ENCODE peak calls at places on chromosomes 16 and 17, in seven cellular contexts. B is HCEC 1CT; I is stimulated activated CD4-positive, alpha-beta T cell treated with anti-CD3 and anti-CD28 coated beads, Interleukin-15, amount 100 ng/mL, for 24 hours; P is HTR-8/SVneo; Z is epithelial cell of proximal tubule; K is activated effector memory CD4-positive, alpha-beta T cell treated with anti-CD3 and anti-CD28 coated beads, Interleukin-2, amount 50 U/mL, for 16 hours; T is AG09319. X is an unnamed sample.

GRCh38 chr17:81480140-81480917 is 32.3 kb downstream of the ACTG1 start:
- DNase-seq in B (peak; percentile 39), I (no peak), P (peak; percentile 72), Z (no peak), K (no peak), T (no peak), X (peak; percentile 85)

GRCh38 chr16:51310159-51310558 is 159.1 kb upstream of the SALL1 start:
- DNase-seq in B (no peak), I (no peak), P (no peak), Z (no peak), K (no peak), T (no peak), X (no peak)

GRCh38 chr17:35254107-35254802 is 11.4 kb downstream of the SLFN5 start:
- DNase-seq in B (peak; percentile 95), I (no peak), P (peak; percentile 58), Z (peak; percentile 93), K (no peak), T (peak; percentile 92), X (peak; percentile 96)

GRCh38 chr17:74441537-74441936 is 9.6 kb downstream of the GPRC5C start:
- DNase-seq in B (no peak), I (no peak), P (no peak), Z (no peak), K (no peak), T (no peak), X (no peak)

GRCh38 chr17:10226930-10227695 is 28.7 kb upstream of the GAS7 start:
- DNase-seq in B (no peak), I (peak; percentile 61), P (peak; percentile 62), Z (no peak), K (peak; percentile 75), T (no peak), X (no peak)

GRCh38 chr17:81877569-81877968 is 6.4 kb upstream of the ARHGDIA start:
- DNase-seq in B (no peak), I (no peak), P (no peak), Z (no peak), K (no peak), T (no peak), X (no peak)

GRCh38 chr16:88197481-88198456 is 185.0 kb upstream of the ZNF469 start:
- DNase-seq in B (no peak), I (no peak), P (no peak), Z (no peak), K (no peak), T (no peak), X (no peak)

GRCh38 chr17:62566996-62567578 is 60.4 kb upstream of the MRC2 start:
- DNase-seq in B (no peak), I (peak; percentile 8), P (no peak), Z (no peak), K (no peak), T (no peak), X (peak; percentile 15)

GRCh38 chr17:41773190-41773588 is 13.3 kb downstream of the JUP start:
- DNase-seq in B (peak; percentile 91), I (no peak), P (peak; percentile 60), Z (peak; percentile 45), K (no peak), T (no peak), X (peak; percentile 90)

GRCh38 chr17:20266806-20267458 is 200.4 kb downstream of the LGALS9B start:
- DNase-seq in B (no peak), I (no peak), P (peak; percentile 44), Z (no peak), K (no peak), T (peak; percentile 48), X (peak; percentile 87)

GRCh38 chr17:78137392-78138203 is 7.0 kb downstream of the TMC8 start:
- DNase-seq in B (no peak), I (peak; percentile 71), P (no peak), Z (no peak), K (peak; percentile 79), T (no peak), X (no peak)

GRCh38 chr16:78566397-78567073 is 467.1 kb downstream of the WWOX start:
- DNase-seq in B (no peak), I (peak; percentile 5), P (no peak), Z (no peak), K (no peak), T (no peak), X (no peak)

GRCh38 chr16:31458073-31458834 is 1.0 kb upstream of the ARMC5 start:
- DNase-seq in B (peak; percentile 30), I (peak; percentile 57), P (no peak), Z (no peak), K (peak; percentile 84), T (no peak), X (peak; percentile 69)

GRCh38 chr17:33381201-33381600 is 88.1 kb upstream of the ASIC2 start:
- DNase-seq in B (no peak), I (no peak), P (no peak), Z (no peak), K (no peak), T (no peak), X (no peak)

GRCh38 chr17:31803494-31804213 is 55.4 kb downstream of the COPRS start:
- DNase-seq in B (no peak), I (no peak), P (no peak), Z (peak; percentile 67), K (no peak), T (no peak), X (peak; percentile 35)

GRCh38 chr17:50815400-50815799 is 20.0 kb upstream of the WFIKKN2 start:
- DNase-seq in B (no peak), I (no peak), P (no peak), Z (no peak), K (no peak), T (no peak), X (no peak)

GRCh38 chr16:10121496-10121895 is 60.7 kb downstream of the GRIN2A start:
- DNase-seq in B (no peak), I (no peak), P (no peak), Z (peak; percentile 53), K (no peak), T (no peak), X (peak; percentile 94)

GRCh38 chr17:57552114-57552601 is 192.9 kb downstream of the CCDC182 start:
- DNase-seq in B (peak; percentile 20), I (peak; percentile 41), P (no peak), Z (no peak), K (no peak), T (no peak), X (no peak)

GRCh38 chr17:29349409-29349808 is 40.8 kb upstream of the TAOK1 start:
- DNase-seq in B (no peak), I (no peak), P (no peak), Z (no peak), K (no peak), T (no peak), X (no peak)

GRCh38 chr16:46691720-46692119 is 2.3 kb downstream of the ORC6 start:
- DNase-seq in B (no peak), I (no peak), P (no peak), Z (no peak), K (no peak), T (no peak), X (no peak)

GRCh38 chr17:2343421-2343820 is 6.1 kb downstream of the SGSM2 start:
- DNase-seq in B (no peak), I (peak; percentile 58), P (no peak), Z (no peak), K (peak; percentile 78), T (no peak), X (peak; percentile 38)

GRCh38 chr17:28471531-28472342 is 1.7 kb upstream of the SLC13A2 start:
- DNase-seq in B (no peak), I (no peak), P (no peak), Z (no peak), K (peak; percentile 45), T (no peak), X (no peak)

GRCh38 chr17:30369995-30370394 is 8.7 kb upstream of the CPD start:
- DNase-seq in B (no peak), I (no peak), P (no peak), Z (no peak), K (no peak), T (no peak), X (peak; percentile 41)

GRCh38 chr16:6193718-6194117 is 1096.1 kb upstream of the EEF2KMT start:
- DNase-seq in B (no peak), I (no peak), P (no peak), Z (peak; percentile 4), K (no peak), T (no peak), X (peak; percentile 56)

X was measured in M059J.